ENCODE peak calls at places on chromosomes 4 and X, in eight cellular contexts. O, H, N, L, Z, J, S and T are unnamed samples.

GRCh38 chrX:71533850-71534515 is 1.1 kb downstream of the OGT start:
- DNase-seq in Z (peak; percentile 25), H (no peak), J (peak; percentile 59), O (no peak), N (peak; percentile 73), S (peak; percentile 59), L (no peak), T (peak; percentile 57)

GRCh38 chr4:168421671-168422070 is 58.6 kb downstream of the DDX60L start:
- DNase-seq in S (peak; percentile 38), L (no peak), N (no peak), H (peak; percentile 49), O (no peak), Z (no peak), J (no peak), T (peak; percentile 27)

GRCh38 chr4:96183630-96184029 is 343.7 kb downstream of the PDHA2 start:
- DNase-seq in H (no peak), N (no peak), S (no peak), J (no peak), Z (no peak), O (no peak), L (no peak), T (no peak)

GRCh38 chrX:2188316-2188715 is 312.5 kb downstream of the DHRSX start:
- DNase-seq in N (no peak), L (no peak), O (no peak), Z (no peak), H (peak; percentile 26), S (no peak), J (no peak), T (no peak)

GRCh38 chrX:2500091-2500680 is 590 bp downstream of the DHRSX start:
- DNase-seq in J (peak; percentile 49), N (no peak), Z (peak; percentile 33), O (no peak), L (no peak), S (peak; percentile 72), H (no peak), T (peak; percentile 48)

GRCh38 chrX:48938721-48939416 is 18.5 kb downstream of the OTUD5 start:
- DNase-seq in Z (no peak), L (no peak), S (no peak), N (peak; percentile 84), O (no peak), H (no peak), J (no peak), T (no peak)

GRCh38 chr4:1626151-1626550 is 58.0 kb downstream of the FAM53A start:
- DNase-seq in H (no peak), J (no peak), N (no peak), S (no peak), Z (no peak), O (no peak), L (no peak), T (no peak)

GRCh38 chr4:186724048-186724860 is 598 bp upstream of the FAT1 start:
- DNase-seq in Z (no peak), J (peak; percentile 72), L (no peak), O (peak; percentile 80), S (peak; percentile 77), N (no peak), H (no peak), T (peak; percentile 74)

GRCh38 chr4:18421519-18421918 is 400.0 kb upstream of the LCORL start:
- DNase-seq in J (no peak), O (no peak), Z (no peak), N (no peak), S (no peak), L (no peak), H (no peak), T (no peak)

GRCh38 chr4:141654098-141654497 is 17.7 kb downstream of the IL15 start:
- DNase-seq in J (peak; percentile 30), N (no peak), Z (no peak), S (peak; percentile 41), H (no peak), O (no peak), L (no peak), T (peak; percentile 89)

GRCh38 chr4:127737295-127737694 is 7.1 kb downstream of the SLC25A31 start:
- DNase-seq in Z (no peak), N (no peak), O (no peak), S (peak; percentile 45), J (no peak), L (no peak), H (no peak), T (no peak)

GRCh38 chr4:8886625-8887406 is 15.2 kb upstream of the HMX1 start:
- DNase-seq in N (no peak), O (no peak), L (no peak), Z (no peak), H (no peak), S (no peak), J (no peak), T (no peak)
- TF ChIP-seq CTCF in N (peak; percentile 19), O (no peak), L (no peak), Z (no peak), H (peak; percentile 76), S (peak; percentile 16), J (peak; percentile 36), T (peak; percentile 29)

GRCh38 chrX:134452591-134452990 is 7.4 kb upstream of the HPRT1 start:
- DNase-seq in H (no peak), S (no peak), Z (no peak), J (no peak), N (no peak), O (no peak), L (no peak), T (no peak)
- H3K4me3 ChIP-seq in H (no peak overlapping the region), S (no peak overlapping the region), Z (no peak overlapping the region), J (no peak overlapping the region), N (no peak overlapping the region), O (no peak overlapping the region), L (no peak overlapping the region), T (no peak overlapping the region)

GRCh38 chr4:44580231-44580630 is 71.2 kb downstream of the YIPF7 start:
- DNase-seq in O (no peak), J (no peak), Z (no peak), S (no peak), L (no peak), H (no peak), N (no peak), T (no peak)

GRCh38 chr4:44578954-44579353 is 72.5 kb downstream of the YIPF7 start:
- DNase-seq in O (no peak), N (no peak), H (no peak), Z (no peak), L (no peak), S (no peak), J (no peak), T (no peak)

GRCh38 chr4:44583393-44583792 is 68.0 kb downstream of the YIPF7 start:
- DNase-seq in L (no peak), N (no peak), J (no peak), Z (no peak), H (no peak), O (no peak), S (no peak), T (no peak)
- TF ChIP-seq CTCF in L (no peak), N (no peak), J (no peak), Z (no peak), H (no peak), O (no peak), S (no peak), T (peak; percentile 11)

DNA sequence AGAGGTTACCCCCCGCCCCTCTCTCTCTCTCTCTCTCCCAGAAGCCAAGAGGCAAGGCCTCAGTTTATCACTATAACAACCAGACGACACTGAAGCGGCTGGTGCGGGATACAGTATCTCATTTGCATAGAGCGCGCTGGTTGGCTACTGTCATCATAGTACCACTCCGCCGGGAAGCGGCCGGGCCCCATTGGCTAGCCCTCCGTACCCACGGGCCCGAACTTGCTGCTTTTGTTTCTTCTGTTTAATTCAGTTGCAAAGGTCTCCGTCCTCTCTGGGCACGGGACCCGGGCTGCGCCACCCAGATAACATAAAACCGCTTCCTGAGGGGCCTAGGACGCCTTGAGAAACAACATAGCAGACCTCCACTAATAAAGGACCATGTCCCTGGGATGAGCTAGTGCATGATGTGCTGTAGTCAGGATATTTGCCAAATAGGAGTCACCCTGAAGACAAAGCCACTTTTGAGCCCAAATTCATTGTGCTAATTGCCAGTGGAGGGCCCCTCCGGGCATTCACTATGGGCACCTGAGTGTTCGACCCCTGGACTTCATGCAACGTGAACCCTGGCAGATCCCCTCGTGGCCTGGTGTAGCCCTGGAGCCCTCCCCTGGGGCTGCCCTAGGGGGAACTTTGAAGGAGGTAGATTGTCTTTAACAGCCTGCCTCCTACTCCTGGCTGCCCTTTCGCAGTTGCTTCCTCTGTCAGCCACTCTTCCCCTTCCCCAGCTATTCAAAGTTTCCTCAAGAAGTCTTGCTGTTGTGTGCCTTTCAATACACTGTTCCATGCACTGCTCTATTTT is at the start of gene PCYT1B:
- DNase-seq in N (peak; percentile 67), S (peak; percentile 72), J (peak; percentile 96), O (peak; percentile 84), Z (peak; percentile 18), H (no peak), L (peak; percentile 50), T (peak; percentile 47)
- H3K4me3 ChIP-seq in N (peak within 1 kb of the TSS; percentile 33), S (peak within 1 kb of the TSS; percentile 30), J (peak within 1 kb of the TSS; percentile 43), O (peak within 1 kb of the TSS; percentile 38), Z (peak within 1 kb of the TSS; percentile 46), H (no peak within 1 kb of the TSS), L (peak within 1 kb of the TSS; percentile 30), T (no peak within 1 kb of the TSS)

DNA sequence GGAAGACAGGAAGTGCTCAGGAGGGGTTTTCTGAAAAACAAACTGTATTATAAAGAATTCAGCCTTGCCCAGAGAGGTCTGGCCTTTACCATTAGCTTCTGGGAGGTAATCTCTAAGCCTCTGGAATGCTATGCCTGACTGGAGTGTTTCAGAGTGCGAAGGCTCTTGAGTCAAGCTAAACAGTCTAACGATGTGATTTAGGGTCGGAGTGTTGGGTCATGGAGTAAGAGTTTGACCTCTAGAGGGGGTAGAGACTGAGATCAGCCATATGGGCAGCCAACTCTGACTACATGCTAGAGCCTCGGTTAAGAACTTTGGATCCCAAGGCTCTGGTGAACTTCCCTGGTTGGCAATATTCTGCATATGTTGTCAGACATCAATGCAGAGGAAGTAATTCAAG is 15.0 kb downstream of the BOD1L1 start:
- DNase-seq in S (no peak), J (peak; percentile 32), O (no peak), H (no peak), N (no peak), L (no peak), Z (no peak), T (no peak)
- TF ChIP-seq CTCF in S (no peak), J (no peak), O (no peak), H (no peak), N (no peak), L (no peak), Z (no peak), T (no peak)

GRCh38 chr4:63901311-63901710 is 507.9 kb downstream of the TECRL start:
- DNase-seq in J (no peak), O (no peak), N (no peak), S (no peak), L (no peak), H (no peak), Z (no peak), T (no peak)

DNA sequence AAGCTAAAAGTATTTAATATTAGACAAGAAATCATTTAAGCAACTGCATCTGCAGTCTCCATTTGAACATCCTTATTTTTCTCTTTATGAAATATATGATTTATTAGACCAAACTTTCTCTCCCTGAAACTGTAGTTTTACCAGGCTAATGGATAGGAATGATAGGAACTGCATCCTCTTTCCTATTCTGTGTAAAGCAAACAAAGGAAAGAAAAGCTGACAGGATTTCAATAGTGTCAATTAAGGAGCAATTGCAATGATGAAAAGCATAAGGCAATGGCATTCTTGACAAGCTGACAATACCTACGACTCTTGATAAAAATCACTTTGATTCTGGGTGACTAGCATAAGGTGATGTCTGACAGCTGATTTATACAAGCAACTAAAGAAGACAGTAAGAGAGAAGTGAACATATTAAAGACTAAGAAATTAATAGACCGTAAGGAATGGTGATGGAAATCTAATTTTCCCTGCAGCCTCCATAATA is 502.5 kb downstream of the TECRL start:
- DNase-seq in H (no peak), J (no peak), N (no peak), Z (no peak), O (no peak), S (no peak), L (no peak), T (no peak)
- H3K4me3 ChIP-seq in H (no peak overlapping the region), J (no peak overlapping the region), N (no peak overlapping the region), Z (no peak overlapping the region), O (no peak overlapping the region), S (no peak overlapping the region), L (no peak overlapping the region), T (no peak overlapping the region)